ENCODE peak calls at places on chromosomes 7 and 10, in four cellular contexts. One of them, this sample, is unnamed.

GRCh38 chr7:22831602-22832001 is 9.0 kb upstream of the TOMM7 start:
- DNase-seq in nucleus accumbens: no peak
- DNase-seq in DMS153: no peak
- DNase-seq in amniotic stem cell: no peak
- DNase-seq in this sample: no peak

GRCh38 chr7:52119537-52119936 is 802.9 kb upstream of the COBL start:
- DNase-seq in DMS153: no peak
- DNase-seq in nucleus accumbens: no peak
- DNase-seq in amniotic stem cell: no peak
- DNase-seq in this sample: no peak

GRCh38 chr7:22702516-22702915 is 24.5 kb upstream of the IL6 start:
- DNase-seq in nucleus accumbens: no peak
- DNase-seq in DMS153: no peak
- DNase-seq in amniotic stem cell: no peak
- DNase-seq in this sample: no peak

GRCh38 chr7:15309891-15310290 is 251.9 kb downstream of the AGMO start:
- DNase-seq in nucleus accumbens: no peak
- DNase-seq in amniotic stem cell: no peak
- DNase-seq in DMS153: no peak
- DNase-seq in this sample: no peak

GRCh38 chr7:150408393-150409299 is 29.5 kb downstream of the ZNF775 start:
- DNase-seq in nucleus accumbens: no peak
- DNase-seq in amniotic stem cell: no peak
- DNase-seq in DMS153: no peak
- DNase-seq in this sample: no peak

GRCh38 chr7:92244803-92245486 is 769 bp downstream of the KRIT1 start:
- DNase-seq in nucleus accumbens: no peak
- DNase-seq in amniotic stem cell: no peak
- DNase-seq in DMS153: no peak
- DNase-seq in this sample: no peak

GRCh38 chr10:100469756-100470155 is 6.9 kb downstream of the WNT8B start:
- DNase-seq in nucleus accumbens: no peak
- DNase-seq in amniotic stem cell: no peak
- DNase-seq in DMS153: no peak
- DNase-seq in this sample: no peak

GRCh38 chr7:1938788-1939433 is 268.8 kb downstream of the ELFN1 start:
- DNase-seq in amniotic stem cell: no peak
- DNase-seq in nucleus accumbens: no peak
- DNase-seq in DMS153: no peak
- DNase-seq in this sample: no peak

GRCh38 chr7:131747625-131748024 is 191.2 kb upstream of the PODXL start:
- DNase-seq in amniotic stem cell: no peak
- DNase-seq in nucleus accumbens: no peak
- DNase-seq in DMS153: peak; percentile 78
- DNase-seq in this sample: no peak

GRCh38 chr7:134289423-134289822 is 27.3 kb downstream of the SLC35B4 start:
- DNase-seq in DMS153: no peak
- DNase-seq in amniotic stem cell: no peak
- DNase-seq in nucleus accumbens: peak; percentile 13
- DNase-seq in this sample: no peak

GRCh38 chr7:94212160-94212559 is 182.5 kb upstream of the COL1A2 start:
- DNase-seq in nucleus accumbens: no peak
- DNase-seq in DMS153: no peak
- DNase-seq in amniotic stem cell: no peak
- DNase-seq in this sample: no peak

GRCh38 chr10:92123031-92123450 is 167.8 kb downstream of the CPEB3 start:
- DNase-seq in amniotic stem cell: no peak
- DNase-seq in DMS153: no peak
- DNase-seq in nucleus accumbens: no peak
- DNase-seq in this sample: no peak

GRCh38 chr7:4267326-4268039 is 414.6 kb upstream of the FOXK1 start:
- DNase-seq in amniotic stem cell: no peak
- DNase-seq in DMS153: no peak
- DNase-seq in nucleus accumbens: no peak
- DNase-seq in this sample: no peak

GRCh38 chr7:141792526-141792925 is 2.5 kb downstream of the TAS2R5 start:
- DNase-seq in amniotic stem cell: no peak
- DNase-seq in nucleus accumbens: no peak
- DNase-seq in DMS153: no peak
- DNase-seq in this sample: no peak

GRCh38 chr7:30795161-30795943 is 24.1 kb downstream of the MINDY4 start:
- DNase-seq in DMS153: no peak
- DNase-seq in amniotic stem cell: no peak
- DNase-seq in nucleus accumbens: no peak
- DNase-seq in this sample: no peak

GRCh38 chr10:62109532-62110293 is 158.9 kb downstream of the RTKN2 start:
- DNase-seq in nucleus accumbens: no peak
- DNase-seq in DMS153: no peak
- DNase-seq in amniotic stem cell: no peak
- DNase-seq in this sample: no peak

GRCh38 chr10:11162828-11163599 is 145.3 kb downstream of the CELF2 start:
- DNase-seq in amniotic stem cell: no peak
- DNase-seq in nucleus accumbens: no peak
- DNase-seq in DMS153: no peak
- DNase-seq in this sample: no peak

GRCh38 chr10:24929056-24929544 is 23.3 kb downstream of the PRTFDC1 start:
- DNase-seq in amniotic stem cell: no peak
- DNase-seq in nucleus accumbens: no peak
- DNase-seq in DMS153: no peak
- DNase-seq in this sample: no peak

GRCh38 chr7:47291461-47292051 is 290.4 kb downstream of the TNS3 start:
- DNase-seq in nucleus accumbens: no peak
- DNase-seq in DMS153: no peak
- DNase-seq in amniotic stem cell: peak; percentile 92
- DNase-seq in this sample: no peak

GRCh38 chr7:118711631-118712156 is 487.2 kb downstream of the ANKRD7 start:
- DNase-seq in nucleus accumbens: no peak
- DNase-seq in DMS153: no peak
- DNase-seq in amniotic stem cell: no peak
- DNase-seq in this sample: no peak

GRCh38 chr10:20202337-20202736 is 386.1 kb downstream of the PLXDC2 start:
- DNase-seq in amniotic stem cell: no peak
- DNase-seq in nucleus accumbens: no peak
- DNase-seq in DMS153: no peak
- DNase-seq in this sample: no peak

GRCh38 chr7:141244466-141244865 is 170.6 kb downstream of the TMEM178B start:
- DNase-seq in amniotic stem cell: no peak
- DNase-seq in DMS153: no peak
- DNase-seq in nucleus accumbens: no peak
- DNase-seq in this sample: no peak

GRCh38 chr7:19051767-19052375 is 65.6 kb downstream of the TWIST1 start:
- DNase-seq in amniotic stem cell: no peak
- DNase-seq in nucleus accumbens: no peak
- DNase-seq in DMS153: no peak
- DNase-seq in this sample: no peak